ENCODE peak calls at places on chromosomes 16 and 17, in six cellular contexts. B, R, W, G, D and Z are unnamed samples. For H3K4me1, the result is how much of the 10 kb centered on the place peaks cover.

GRCh38 chr16:24544640-24545039 is 5.3 kb downstream of the RBBP6 start:
- DNase-seq in B (no peak), R (no peak), W (no peak), G (no peak), D (peak), Z (no peak)

GRCh38 chr17:21177401-21177800 is 36.6 kb downstream of the TMEM11 start:
- DNase-seq in B (peak), R (no peak), W (no peak), G (no peak), D (no peak), Z (peak)

GRCh38 chr16:57613514-57613913 is 14.9 kb upstream of the ADGRG1 start:
- DNase-seq in B (no peak), R (no peak), W (no peak), G (no peak), D (no peak), Z (peak)

GRCh38 chr17:72150632-72151460 is 30.0 kb downstream of the SOX9 start:
- DNase-seq in B (no peak), R (no peak), W (no peak), G (peak), D (peak), Z (no peak)

GRCh38 chr17:64622931-64623654 is 39.0 kb downstream of the SMURF2 start:
- DNase-seq in B (no peak), R (no peak), W (no peak), G (no peak), D (peak), Z (no peak)

GRCh38 chr17:48055531-48056245 is 7.5 kb downstream of the NFE2L1 start:
- DNase-seq in B (no peak), R (no peak), W (no peak), G (peak), D (peak), Z (no peak)

GRCh38 chr17:55198690-55199370 is 65.9 kb upstream of the HLF start:
- DNase-seq in B (no peak), R (no peak), W (no peak), G (no peak), D (no peak), Z (no peak)

GRCh38 chr16:89410794-89411309 is 79.5 kb downstream of the ANKRD11 start:
- DNase-seq in B (peak), R (peak), W (no peak), G (no peak), D (peak), Z (peak)

GRCh38 chr16:89642574-89642973 is 14.9 kb downstream of the CHMP1A start:
- DNase-seq in B (no peak), R (no peak), W (no peak), G (no peak), D (no peak), Z (no peak)

GRCh38 chr17:8151641-8152111 is 528 bp downstream of the PER1 start:
- DNase-seq in B (peak), R (peak), W (peak), G (peak), D (peak), Z (peak)

GRCh38 chr17:3531266-3532101 is 26.1 kb downstream of the TRPV3 start:
- DNase-seq in B (peak), R (no peak), W (no peak), G (no peak), D (no peak), Z (peak)

GRCh38 chr17:34257299-34257985 is 2.4 kb downstream of the CCL2 start:
- DNase-seq in B (no peak), R (no peak), W (no peak), G (no peak), D (no peak), Z (no peak)

GRCh38 chr17:17787568-17787967 is 49.2 kb downstream of the SREBF1 start:
- DNase-seq in B (no peak), R (no peak), W (no peak), G (no peak), D (no peak), Z (no peak)

GRCh38 chr17:60109161-60109560 is 30.4 kb upstream of the HEATR6 start:
- DNase-seq in B (no peak), R (no peak), W (no peak), G (no peak), D (no peak), Z (no peak)

GRCh38 chr17:54992797-54993639 is 24.5 kb downstream of the STXBP4 start:
- DNase-seq in B (no peak), R (no peak), W (no peak), G (peak), D (peak), Z (no peak)

GRCh38 chr17:43698678-43699437 is 37.1 kb upstream of the MEOX1 start:
- DNase-seq in B (no peak), R (no peak), W (no peak), G (peak), D (no peak), Z (no peak)

GRCh38 chr17:60155427-60155814 is 5.6 kb downstream of the CA4 start:
- DNase-seq in B (no peak), R (no peak), W (no peak), G (no peak), D (no peak), Z (no peak)

GRCh38 chr16:81446318-81447275 is 2.0 kb downstream of the CMIP start:
- DNase-seq in B (no peak), R (peak), W (no peak), G (peak), D (peak), Z (no peak)

GRCh38 chr16:10938321-10938720 is 3.9 kb downstream of the DEXI start:
- DNase-seq in B (peak), R (peak), W (no peak), G (no peak), D (peak), Z (peak)

GRCh38 chr17:61490540-61490975 is 38.3 kb downstream of the TBX4 start:
- DNase-seq in B (no peak), R (no peak), W (no peak), G (no peak), D (peak), Z (no peak)

GRCh38 chr17:69500911-69501429 is 86.5 kb downstream of the MAP2K6 start:
- DNase-seq in B (no peak), R (peak), W (no peak), G (no peak), D (peak), Z (no peak)

GRCh38 chr17:81572499-81573030 is 20.4 kb upstream of the FAAP100 start:
- DNase-seq in B (no peak), R (no peak), W (no peak), G (no peak), D (no peak), Z (no peak)

GRCh38 chr17:81576621-81577277 is 24.6 kb upstream of the FAAP100 start:
- DNase-seq in B (no peak), R (no peak), W (no peak), G (no peak), D (peak), Z (no peak)

GRCh38 chr17:81575836-81576235 is 23.7 kb upstream of the FAAP100 start:
- DNase-seq in B (no peak), R (no peak), W (no peak), G (no peak), D (no peak), Z (no peak)

GRCh38 chr17:81573794-81574642 is 21.9 kb upstream of the FAAP100 start:
- DNase-seq in B (no peak), R (no peak), W (no peak), G (no peak), D (no peak), Z (no peak)

GRCh38 chr17:81574643-81574956 is 22.4 kb upstream of the FAAP100 start:
- DNase-seq in B (no peak), R (no peak), W (no peak), G (no peak), D (no peak), Z (no peak)
- H3K4me1 ChIP-seq in B (under half), R (under half), W (under half), G (under half), D (under half), Z (under half)

DNA sequence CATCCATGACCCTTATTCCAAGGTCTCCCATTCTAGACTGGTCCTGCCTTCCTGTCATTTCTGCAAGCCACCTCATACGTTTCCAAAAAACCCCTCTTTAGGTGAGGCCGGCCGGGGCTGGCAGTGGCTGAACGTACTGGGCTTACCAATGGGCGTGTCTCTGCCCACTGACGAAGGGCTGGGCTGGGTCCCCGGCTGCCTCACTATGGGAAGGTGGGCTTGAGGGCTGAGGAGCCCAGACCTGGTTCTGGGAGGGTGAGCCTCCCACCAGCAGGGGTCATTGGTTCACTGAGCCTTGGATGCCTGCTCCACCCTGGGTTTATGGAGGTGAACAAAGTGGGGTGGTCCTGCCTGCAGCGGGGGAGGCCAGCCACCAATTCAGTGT is 19.9 kb downstream of the KDM8 start:
- DNase-seq in B (peak), R (no peak), W (no peak), G (no peak), D (no peak), Z (no peak)
- H3K27ac ChIP-seq in B (no peak), R (no peak), W (no peak), G (no peak), D (peak), Z (no peak)

GRCh38 chr16:590165-590874 is 454 bp downstream of the RAB40C start:
- DNase-seq in B (peak), R (no peak), W (peak), G (no peak), D (peak), Z (peak)

GRCh38 chr16:589658-590159 is at the start of gene RAB40C:
- DNase-seq in B (peak), R (peak), W (peak), G (peak), D (peak), Z (peak)

GRCh38 chr16:588889-589657 is 793 bp upstream of the RAB40C start:
- DNase-seq in B (peak), R (peak), W (peak), G (peak), D (peak), Z (peak)

GRCh38 chr16:586645-587590 is 2.9 kb upstream of the RAB40C start:
- DNase-seq in B (no peak), R (no peak), W (peak), G (no peak), D (peak), Z (no peak)

GRCh38 chr16:588639-588888 is 1.3 kb upstream of the RAB40C start:
- DNase-seq in B (no peak), R (no peak), W (peak), G (peak), D (peak), Z (peak)
- H3K4me1 ChIP-seq in B (under half), R (under half), W (under half), G (under half), D (under half), Z (under half)

DNA sequence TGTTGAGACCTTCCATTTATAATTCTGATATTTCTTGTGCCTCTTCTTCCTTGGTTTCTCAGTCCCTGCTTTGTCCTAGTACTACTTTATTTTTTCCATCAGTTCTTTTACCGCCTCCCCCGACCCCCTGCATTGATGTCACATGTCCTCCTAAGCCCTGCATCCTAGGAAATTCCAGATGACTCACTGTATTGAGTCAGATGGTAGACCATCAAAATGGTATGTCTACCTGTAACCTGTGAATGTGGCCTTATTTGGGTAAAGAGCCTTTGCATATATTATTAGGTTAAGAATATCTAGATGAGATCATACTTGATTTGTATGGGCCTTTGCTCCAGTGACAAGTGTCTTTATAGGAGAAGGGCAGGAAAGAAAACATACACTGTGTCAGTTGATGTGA is 515.3 kb upstream of the CA10 start:
- DNase-seq in B (no peak), R (no peak), W (no peak), G (peak), D (no peak), Z (no peak)
- H3K27ac ChIP-seq in B (no peak), R (no peak), W (no peak), G (no peak), D (no peak), Z (no peak)

GRCh38 chr17:82324566-82325285 is 7.3 kb upstream of the CD7 start:
- DNase-seq in B (no peak), R (no peak), W (no peak), G (no peak), D (no peak), Z (peak)
- H3K4me1 ChIP-seq in B (under half), R (under half), W (under half), G (under half), D (under half), Z (under half)

GRCh38 chr16:77840623-77841274 is 52.4 kb downstream of the VAT1L start:
- DNase-seq in B (no peak), R (no peak), W (no peak), G (no peak), D (peak), Z (no peak)

GRCh38 chr16:77841275-77841640 is 52.9 kb downstream of the VAT1L start:
- DNase-seq in B (no peak), R (peak), W (no peak), G (no peak), D (no peak), Z (no peak)

GRCh38 chr16:77842468-77842867 is 54.1 kb downstream of the VAT1L start:
- DNase-seq in B (no peak), R (no peak), W (no peak), G (no peak), D (no peak), Z (no peak)

GRCh38 chr16:77844801-77845200 is 56.4 kb downstream of the VAT1L start:
- DNase-seq in B (no peak), R (no peak), W (no peak), G (no peak), D (no peak), Z (no peak)

DNA sequence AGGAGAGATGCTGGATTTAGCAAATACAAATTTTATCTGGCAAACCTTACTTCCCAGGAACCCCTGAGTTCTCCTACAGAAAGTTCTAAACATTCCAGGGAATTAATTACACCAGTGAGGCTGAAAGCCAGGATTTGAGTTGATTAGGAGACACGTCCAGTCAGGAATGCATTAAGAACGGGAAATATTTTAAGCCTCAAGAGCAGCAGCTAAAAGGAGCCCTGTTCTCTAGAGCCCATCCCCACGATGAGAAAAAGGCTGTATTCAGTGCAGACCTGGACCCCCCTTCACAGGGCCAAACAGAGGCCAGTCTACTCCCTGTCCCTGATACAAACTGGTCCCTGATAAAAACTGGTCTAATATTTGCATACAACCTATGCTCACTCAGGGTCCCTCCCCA is 55.0 kb downstream of the VAT1L start:
- DNase-seq in B (no peak), R (no peak), W (no peak), G (no peak), D (no peak), Z (no peak)
- H3K27ac ChIP-seq in B (no peak), R (no peak), W (no peak), G (no peak), D (no peak), Z (no peak)